ENCODE peak calls at places on chromosomes 13 and 19, in eight cellular contexts. One of them, this sample, is unnamed.
A peak's percentile ranks its signal among the peaks of the same experiment; 100 is the strongest.

GRCh38 chr13:51938454-51938853 is 72.8 kb downstream of the ATP7B start:
- DNase-seq in K562: no peak
- DNase-seq in HCT116: no peak
- DNase-seq in neuronal stem cell: no peak
- DNase-seq in GM23248: no peak
- DNase-seq in H9: no peak
- DNase-seq in fibroblast of lung: no peak
- DNase-seq in astrocyte: no peak
- DNase-seq in this sample: no peak

GRCh38 chr19:16928916-16929315 is 40.1 kb downstream of the F2RL3 start:
- DNase-seq in K562: no peak
- DNase-seq in HCT116: no peak
- DNase-seq in neuronal stem cell: no peak
- DNase-seq in GM23248: no peak
- DNase-seq in H9: no peak
- DNase-seq in fibroblast of lung: no peak
- DNase-seq in astrocyte: no peak
- DNase-seq in this sample: no peak

GRCh38 chr13:80342541-80343371 is 1.8 kb upstream of the SPRY2 start:
- DNase-seq in K562: peak; percentile 60
- DNase-seq in HCT116: no peak
- DNase-seq in neuronal stem cell: peak; percentile 85
- DNase-seq in GM23248: peak; percentile 86
- DNase-seq in H9: peak; percentile 86
- DNase-seq in fibroblast of lung: peak; percentile 64
- DNase-seq in astrocyte: peak; percentile 48
- DNase-seq in this sample: no peak

GRCh38 chr13:41668130-41668757 is 210.9 kb downstream of the RGCC start:
- DNase-seq in K562: peak; percentile 45
- DNase-seq in HCT116: peak; percentile 86
- DNase-seq in neuronal stem cell: peak; percentile 69
- DNase-seq in GM23248: peak; percentile 93
- DNase-seq in H9: peak; percentile 67
- DNase-seq in fibroblast of lung: peak; percentile 90
- DNase-seq in astrocyte: peak; percentile 85
- DNase-seq in this sample: peak; percentile 52

GRCh38 chr19:52190679-52191293 is 934 bp downstream of the PPP2R1A start:
- DNase-seq in K562: no peak
- DNase-seq in HCT116: no peak
- DNase-seq in neuronal stem cell: peak; percentile 27
- DNase-seq in GM23248: peak; percentile 61
- DNase-seq in H9: no peak
- DNase-seq in fibroblast of lung: peak; percentile 62
- DNase-seq in astrocyte: peak; percentile 40
- DNase-seq in this sample: no peak

GRCh38 chr13:29429496-29429895 is 166.0 kb downstream of the SLC7A1 start:
- DNase-seq in K562: no peak
- DNase-seq in HCT116: no peak
- DNase-seq in neuronal stem cell: no peak
- DNase-seq in GM23248: peak; percentile 64
- DNase-seq in H9: no peak
- DNase-seq in fibroblast of lung: no peak
- DNase-seq in astrocyte: no peak
- DNase-seq in this sample: no peak

GRCh38 chr19:13902993-13903555 is 2.8 kb downstream of the BRME1 start:
- DNase-seq in K562: no peak
- DNase-seq in HCT116: no peak
- DNase-seq in neuronal stem cell: no peak
- DNase-seq in GM23248: peak; percentile 13
- DNase-seq in H9: no peak
- DNase-seq in fibroblast of lung: no peak
- DNase-seq in astrocyte: no peak
- DNase-seq in this sample: no peak

GRCh38 chr19:29731331-29731850 is 16.3 kb upstream of the C19orf12 start:
- DNase-seq in K562: no peak
- DNase-seq in HCT116: no peak
- DNase-seq in neuronal stem cell: no peak
- DNase-seq in GM23248: no peak
- DNase-seq in H9: no peak
- DNase-seq in fibroblast of lung: no peak
- DNase-seq in astrocyte: no peak
- DNase-seq in this sample: no peak

GRCh38 chr19:48473161-48473966 is 4.2 kb downstream of the CYTH2 start:
- DNase-seq in K562: no peak
- DNase-seq in HCT116: no peak
- DNase-seq in neuronal stem cell: no peak
- DNase-seq in GM23248: no peak
- DNase-seq in H9: no peak
- DNase-seq in fibroblast of lung: no peak
- DNase-seq in astrocyte: no peak
- DNase-seq in this sample: no peak

GRCh38 chr19:38644719-38645118 is 2.7 kb upstream of the ACTN4 start:
- DNase-seq in K562: no peak
- DNase-seq in HCT116: no peak
- DNase-seq in neuronal stem cell: no peak
- DNase-seq in GM23248: no peak
- DNase-seq in H9: peak; percentile 62
- DNase-seq in fibroblast of lung: no peak
- DNase-seq in astrocyte: no peak
- DNase-seq in this sample: no peak

GRCh38 chr19:46493236-46494114 is 2.2 kb downstream of the PNMA8B start:
- DNase-seq in K562: no peak
- DNase-seq in HCT116: no peak
- DNase-seq in neuronal stem cell: no peak
- DNase-seq in GM23248: peak; percentile 51
- DNase-seq in H9: peak; percentile 53
- DNase-seq in fibroblast of lung: no peak
- DNase-seq in astrocyte: no peak
- DNase-seq in this sample: no peak

GRCh38 chr13:83136660-83137059 is 745.6 kb downstream of the SLITRK1 start:
- DNase-seq in K562: no peak
- DNase-seq in HCT116: no peak
- DNase-seq in neuronal stem cell: no peak
- DNase-seq in GM23248: no peak
- DNase-seq in H9: no peak
- DNase-seq in fibroblast of lung: no peak
- DNase-seq in astrocyte: no peak
- DNase-seq in this sample: no peak

GRCh38 chr13:110015253-110015652 is 228.9 kb upstream of the IRS2 start:
- DNase-seq in K562: no peak
- DNase-seq in HCT116: no peak
- DNase-seq in neuronal stem cell: no peak
- DNase-seq in GM23248: peak; percentile 17
- DNase-seq in H9: no peak
- DNase-seq in fibroblast of lung: peak; percentile 56
- DNase-seq in astrocyte: peak; percentile 42
- DNase-seq in this sample: peak; percentile 41

GRCh38 chr19:50717891-50718254 is 1.7 kb downstream of the SHANK1 start:
- DNase-seq in K562: no peak
- DNase-seq in HCT116: no peak
- DNase-seq in neuronal stem cell: no peak
- DNase-seq in GM23248: no peak
- DNase-seq in H9: no peak
- DNase-seq in fibroblast of lung: no peak
- DNase-seq in astrocyte: no peak
- DNase-seq in this sample: no peak

GRCh38 chr13:80276371-80277289 is 64.3 kb downstream of the SPRY2 start:
- DNase-seq in K562: no peak
- DNase-seq in HCT116: no peak
- DNase-seq in neuronal stem cell: peak; percentile 93
- DNase-seq in GM23248: peak; percentile 27
- DNase-seq in H9: no peak
- DNase-seq in fibroblast of lung: peak; percentile 79
- DNase-seq in astrocyte: peak; percentile 71
- DNase-seq in this sample: no peak

GRCh38 chr13:66895780-66896179 is 334.4 kb downstream of the PCDH9 start:
- DNase-seq in K562: no peak
- DNase-seq in HCT116: no peak
- DNase-seq in neuronal stem cell: peak; percentile 0
- DNase-seq in GM23248: no peak
- DNase-seq in H9: no peak
- DNase-seq in fibroblast of lung: no peak
- DNase-seq in astrocyte: no peak
- DNase-seq in this sample: no peak

GRCh38 chr19:47195462-47195861 is 35.5 kb downstream of the BBC3 start:
- DNase-seq in K562: no peak
- DNase-seq in HCT116: no peak
- DNase-seq in neuronal stem cell: no peak
- DNase-seq in GM23248: no peak
- DNase-seq in H9: no peak
- DNase-seq in fibroblast of lung: no peak
- DNase-seq in astrocyte: no peak
- DNase-seq in this sample: no peak

GRCh38 chr13:95552539-95553270 is at the start of gene CLDN10:
- DNase-seq in K562: peak; percentile 11
- DNase-seq in HCT116: no peak
- DNase-seq in neuronal stem cell: peak; percentile 77
- DNase-seq in GM23248: no peak
- DNase-seq in H9: peak; percentile 92
- DNase-seq in fibroblast of lung: no peak
- DNase-seq in astrocyte: no peak
- DNase-seq in this sample: no peak
- H3K4me2 ChIP-seq in K562: no peak within 1 kb of the TSS
- H3K4me2 ChIP-seq in HCT116: no peak within 1 kb of the TSS
- H3K4me2 ChIP-seq in neuronal stem cell: peak within 1 kb of the TSS; percentile 63
- H3K4me2 ChIP-seq in GM23248: no peak within 1 kb of the TSS
- H3K4me2 ChIP-seq in H9: peak within 1 kb of the TSS; percentile 91
- H3K4me2 ChIP-seq in fibroblast of lung: no peak within 1 kb of the TSS
- H3K4me2 ChIP-seq in astrocyte: peak within 1 kb of the TSS; percentile 73
- H3K4me2 ChIP-seq in this sample: no peak within 1 kb of the TSS

DNA sequence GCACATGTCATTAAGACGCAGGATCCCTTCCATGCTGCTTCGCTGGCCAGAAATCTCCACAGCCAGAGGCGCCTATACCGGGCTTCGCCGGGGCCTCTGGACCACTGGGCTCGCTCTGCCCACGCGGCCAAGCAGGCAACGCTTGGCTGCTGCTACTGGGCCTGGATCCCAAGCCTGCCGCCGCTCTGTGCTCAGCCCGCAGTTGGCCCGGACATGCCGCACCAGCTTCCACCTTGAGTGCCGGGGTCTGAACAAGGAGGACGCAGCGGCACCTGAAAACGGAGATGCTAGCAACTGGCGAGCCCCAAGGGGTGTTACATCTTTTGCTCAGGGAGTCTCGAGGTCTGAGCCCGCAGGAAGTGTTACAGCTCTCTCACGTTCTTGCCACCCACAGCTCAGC is 409.9 kb upstream of the SGCG start:
- DNase-seq in K562: no peak
- DNase-seq in HCT116: no peak
- DNase-seq in neuronal stem cell: no peak
- DNase-seq in GM23248: no peak
- DNase-seq in H9: no peak
- DNase-seq in fibroblast of lung: no peak
- DNase-seq in astrocyte: no peak
- DNase-seq in this sample: no peak
- H3K4me1 ChIP-seq in K562: peaks cover 4% of the 10 kb centered on the region
- H3K4me1 ChIP-seq in HCT116: no peaks in the 10 kb centered on the region
- H3K4me1 ChIP-seq in neuronal stem cell: no peaks in the 10 kb centered on the region
- H3K4me1 ChIP-seq in GM23248: no peaks in the 10 kb centered on the region
- H3K4me1 ChIP-seq in H9: no peaks in the 10 kb centered on the region
- H3K4me1 ChIP-seq in fibroblast of lung: no peaks in the 10 kb centered on the region
- H3K4me1 ChIP-seq in astrocyte: no peaks in the 10 kb centered on the region
- H3K4me1 ChIP-seq in this sample: no peaks in the 10 kb centered on the region

GRCh38 chr19:49491804-49492572 is 4.2 kb upstream of the RPS11 start:
- DNase-seq in K562: no peak
- DNase-seq in HCT116: no peak
- DNase-seq in neuronal stem cell: no peak
- DNase-seq in GM23248: no peak
- DNase-seq in H9: no peak
- DNase-seq in fibroblast of lung: no peak
- DNase-seq in astrocyte: no peak
- DNase-seq in this sample: no peak

GRCh38 chr19:49492573-49493411 is 3.4 kb upstream of the RPS11 start:
- DNase-seq in K562: peak; percentile 26
- DNase-seq in HCT116: no peak
- DNase-seq in neuronal stem cell: no peak
- DNase-seq in GM23248: peak; percentile 37
- DNase-seq in H9: no peak
- DNase-seq in fibroblast of lung: peak; percentile 31
- DNase-seq in astrocyte: no peak
- DNase-seq in this sample: no peak

GRCh38 chr19:49490287-49491029 is 3.0 kb downstream of the RPL13A start:
- DNase-seq in K562: no peak
- DNase-seq in HCT116: no peak
- DNase-seq in neuronal stem cell: no peak
- DNase-seq in GM23248: no peak
- DNase-seq in H9: peak; percentile 29
- DNase-seq in fibroblast of lung: no peak
- DNase-seq in astrocyte: no peak
- DNase-seq in this sample: no peak

GRCh38 chr19:49489601-49490167 is 2.3 kb downstream of the RPL13A start:
- DNase-seq in K562: peak; percentile 25
- DNase-seq in HCT116: no peak
- DNase-seq in neuronal stem cell: no peak
- DNase-seq in GM23248: peak; percentile 52
- DNase-seq in H9: peak; percentile 49
- DNase-seq in fibroblast of lung: no peak
- DNase-seq in astrocyte: no peak
- DNase-seq in this sample: no peak

DNA sequence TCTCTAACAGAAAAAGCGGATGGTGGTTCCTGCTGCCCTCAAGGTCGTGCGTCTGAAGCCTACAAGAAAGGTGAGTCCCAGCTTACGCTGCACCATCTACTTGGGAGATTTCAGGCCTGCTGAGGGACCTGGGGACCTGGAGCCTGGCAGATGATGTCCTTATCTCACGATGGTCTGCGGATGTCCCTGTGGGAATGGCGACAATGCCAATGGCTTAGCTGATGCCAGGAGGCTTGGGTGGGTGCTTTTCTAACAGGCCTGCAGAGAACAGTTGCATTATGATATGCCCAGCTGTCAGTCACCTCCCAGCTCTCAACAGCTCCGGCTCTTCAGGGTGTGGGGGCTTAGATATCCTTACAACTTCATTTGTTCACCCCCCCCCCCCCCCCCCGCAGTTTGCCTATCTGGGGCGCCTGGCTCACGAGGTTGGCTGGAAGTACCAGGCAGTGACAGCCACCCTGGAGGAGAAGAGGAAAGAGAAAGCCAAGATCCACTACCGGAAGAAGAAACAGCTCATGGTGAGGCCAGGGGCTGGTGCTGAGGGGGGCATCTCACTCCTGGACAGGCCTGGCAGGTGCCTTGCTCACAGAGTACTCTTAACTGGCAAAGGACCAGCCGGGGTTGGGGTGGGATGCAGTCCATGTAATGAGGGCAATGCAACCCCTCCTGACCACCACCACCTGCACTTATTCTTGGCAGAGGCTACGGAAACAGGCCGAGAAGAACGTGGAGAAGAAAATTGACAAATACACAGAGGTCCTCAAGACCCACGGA is 3.8 kb downstream of the RPL13A start:
- DNase-seq in K562: no peak
- DNase-seq in HCT116: no peak
- DNase-seq in neuronal stem cell: no peak
- DNase-seq in GM23248: no peak
- DNase-seq in H9: no peak
- DNase-seq in fibroblast of lung: no peak
- DNase-seq in astrocyte: no peak
- DNase-seq in this sample: no peak
- H3K9ac ChIP-seq in K562: peak overlapping the region; percentile 97
- H3K9ac ChIP-seq in HCT116: peak overlapping the region; percentile 100
- H3K9ac ChIP-seq in neuronal stem cell: peak overlapping the region; percentile 33
- H3K9ac ChIP-seq in GM23248: peak overlapping the region; percentile 99
- H3K9ac ChIP-seq in H9: no peak overlapping the region
- H3K9ac ChIP-seq in fibroblast of lung: peak overlapping the region; percentile 1
- H3K9ac ChIP-seq in astrocyte: peak overlapping the region; percentile 97
- H3K9ac ChIP-seq in this sample: no peak overlapping the region

GRCh38 chr13:31773538-31773937 is 34.2 kb downstream of the RXFP2 start:
- DNase-seq in K562: no peak
- DNase-seq in HCT116: no peak
- DNase-seq in neuronal stem cell: no peak
- DNase-seq in GM23248: peak; percentile 95
- DNase-seq in H9: no peak
- DNase-seq in fibroblast of lung: peak; percentile 85
- DNase-seq in astrocyte: peak; percentile 84
- DNase-seq in this sample: no peak
- H3K4me2 ChIP-seq in K562: no peak overlapping the region
- H3K4me2 ChIP-seq in HCT116: no peak overlapping the region
- H3K4me2 ChIP-seq in neuronal stem cell: no peak overlapping the region
- H3K4me2 ChIP-seq in GM23248: peak overlapping the region; percentile 73
- H3K4me2 ChIP-seq in H9: no peak overlapping the region
- H3K4me2 ChIP-seq in fibroblast of lung: peak overlapping the region; percentile 72
- H3K4me2 ChIP-seq in astrocyte: peak overlapping the region; percentile 62
- H3K4me2 ChIP-seq in this sample: peak overlapping the region; percentile 40